ENCODE peak calls at places on chromosomes 13 and 19, in nine cellular contexts. U is choroid plexus epithelial cell; Y is glutamatergic neuron; M is psoas muscle; D is CD8-positive, alpha-beta T cell; L is cardiac fibroblast; A is endothelial cell; T is AG09319; Q is ascending aorta. G is an unnamed sample.

GRCh38 chr13:88424463-88424862 is 753.3 kb downstream of the SLITRK5 start:
- DNase-seq in U (no peak), Y (no peak), M (no peak), D (no peak), L (no peak), A (no peak), T (no peak), Q (no peak), G (no peak)

GRCh38 chr13:68748038-68748437 is 1359.6 kb upstream of the ATXN8OS start:
- DNase-seq in U (no peak), Y (no peak), M (no peak), D (no peak), L (no peak), A (no peak), T (no peak), Q (no peak), G (no peak)

GRCh38 chr13:86425127-86425526 is 625.9 kb upstream of the SLITRK6 start:
- DNase-seq in U (no peak), Y (no peak), M (no peak), D (no peak), L (no peak), A (no peak), T (no peak), Q (no peak), G (no peak)

GRCh38 chr13:104648291-104648690 is 1582.1 kb upstream of the SLC10A2 start:
- DNase-seq in U (no peak), Y (no peak), M (no peak), D (no peak), L (no peak), A (no peak), T (no peak), Q (no peak), G (no peak)

GRCh38 chr13:56893843-56894242 is 246.9 kb upstream of the PRR20A start:
- DNase-seq in U (no peak), Y (no peak), M (no peak), D (no peak), L (no peak), A (no peak), T (no peak), Q (no peak), G (no peak)

GRCh38 chr19:8965887-8966286 is 44.3 kb downstream of the MUC16 start:
- DNase-seq in U (no peak), Y (no peak), M (no peak), D (no peak), L (no peak), A (no peak), T (no peak), Q (no peak), G (no peak)

GRCh38 chr19:7665076-7665475 is 3.8 kb upstream of the RETN start:
- DNase-seq in U (peak; percentile 91), Y (no peak), M (no peak), D (no peak), L (peak; percentile 85), A (no peak), T (peak; percentile 39), Q (no peak), G (no peak)

GRCh38 chr19:48249502-48250014 is 6.2 kb downstream of the CARD8 start:
- DNase-seq in U (peak; percentile 40), Y (no peak), M (peak; percentile 34), D (peak; percentile 54), L (peak; percentile 44), A (peak; percentile 51), T (no peak), Q (no peak), G (peak; percentile 92)

GRCh38 chr19:42201489-42202289 is 15.8 kb downstream of the DEDD2 start:
- DNase-seq in U (no peak), Y (no peak), M (no peak), D (no peak), L (no peak), A (no peak), T (no peak), Q (no peak), G (peak; percentile 75)

GRCh38 chr19:54451997-54452396 is 3.0 kb downstream of the LENG8 start:
- DNase-seq in U (no peak), Y (no peak), M (peak; percentile 13), D (no peak), L (no peak), A (no peak), T (no peak), Q (no peak), G (no peak)

GRCh38 chr19:50910722-50911121 is 473 bp downstream of the KLK4 start:
- DNase-seq in U (no peak), Y (no peak), M (no peak), D (no peak), L (no peak), A (no peak), T (no peak), Q (no peak), G (no peak)

GRCh38 chr19:19224852-19225494 is 13.2 kb downstream of the NCAN start:
- DNase-seq in U (peak; percentile 58), Y (peak; percentile 60), M (peak; percentile 60), D (peak; percentile 70), L (peak; percentile 55), A (peak; percentile 64), T (peak; percentile 8), Q (no peak), G (peak; percentile 81)

GRCh38 chr13:113928701-113929627 is 44.9 kb downstream of the C13orf46 start:
- DNase-seq in U (peak; percentile 60), Y (no peak), M (peak; percentile 92), D (no peak), L (peak; percentile 91), A (no peak), T (peak; percentile 82), Q (peak; percentile 80), G (no peak)

GRCh38 chr13:98384739-98385138 is 192.2 kb downstream of the STK24 start:
- DNase-seq in U (peak; percentile 89), Y (no peak), M (no peak), D (no peak), L (no peak), A (no peak), T (no peak), Q (no peak), G (no peak)

GRCh38 chr19:16671652-16672274 is 10.8 kb downstream of the TMEM38A start:
- DNase-seq in U (no peak), Y (no peak), M (peak; percentile 74), D (no peak), L (no peak), A (no peak), T (no peak), Q (no peak), G (no peak)

GRCh38 chr13:36353001-36353400 is 6.8 kb upstream of the SPART start:
- DNase-seq in U (peak; percentile 73), Y (no peak), M (no peak), D (no peak), L (peak; percentile 60), A (no peak), T (no peak), Q (no peak), G (no peak)

GRCh38 chr19:13906525-13906904 is 514 bp downstream of the CC2D1A start:
- DNase-seq in U (peak; percentile 12), Y (no peak), M (no peak), D (no peak), L (no peak), A (no peak), T (no peak), Q (no peak), G (no peak)

GRCh38 chr19:13899393-13899792 is 6.5 kb downstream of the BRME1 start:
- DNase-seq in U (no peak), Y (no peak), M (no peak), D (no peak), L (no peak), A (no peak), T (no peak), Q (no peak), G (no peak)

GRCh38 chr19:13905634-13906524 is at the start of the genes BRME1 and CC2D1A:
- DNase-seq in U (peak; percentile 83), Y (peak; percentile 93), M (peak; percentile 95), D (peak; percentile 90), L (peak; percentile 85), A (peak; percentile 81), T (peak; percentile 37), Q (peak; percentile 60), G (peak; percentile 88)

GRCh38 chr19:13899912-13900584 is 5.9 kb downstream of the BRME1 start:
- DNase-seq in U (no peak), Y (no peak), M (no peak), D (no peak), L (no peak), A (no peak), T (no peak), Q (no peak), G (no peak)

GRCh38 chr19:13902993-13903555 is 2.8 kb downstream of the BRME1 start:
- DNase-seq in U (peak; percentile 29), Y (no peak), M (no peak), D (no peak), L (no peak), A (no peak), T (no peak), Q (no peak), G (peak; percentile 31)
- TF ChIP-seq CTCF in U (peak; percentile 63), Y (no peak), M (no peak), D (peak; percentile 10), L (peak; percentile 33), A (no peak), T (peak; percentile 6), Q (no peak), G (no peak)

GRCh38 chr19:13613447-13613846 is 107.2 kb upstream of the CACNA1A start:
- DNase-seq in U (no peak), Y (no peak), M (no peak), D (no peak), L (no peak), A (no peak), T (no peak), Q (no peak), G (no peak)
- TF ChIP-seq CTCF in U (no peak), Y (no peak), M (no peak), D (no peak), L (no peak), A (no peak), T (no peak), Q (no peak), G (no peak)

DNA sequence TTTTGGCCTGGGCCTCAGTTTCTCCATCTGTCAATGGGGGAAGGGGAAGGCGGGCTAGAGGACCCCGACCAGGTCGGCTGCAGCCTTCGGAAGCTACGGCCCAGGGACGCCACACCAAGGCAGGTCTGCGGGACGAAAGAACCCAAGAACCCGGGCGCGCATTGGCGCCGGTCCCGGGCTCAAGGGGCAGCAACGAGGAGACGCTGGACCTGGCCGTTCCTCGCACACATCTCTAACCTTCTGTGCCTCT is 739 bp upstream of the ILF3 start:
- DNase-seq in U (no peak), Y (no peak), M (no peak), D (no peak), L (no peak), A (no peak), T (no peak), Q (no peak), G (no peak)
- TF ChIP-seq CTCF in U (no peak), Y (no peak), M (no peak), D (no peak), L (peak; percentile 17), A (no peak), T (no peak), Q (no peak), G (no peak)

DNA sequence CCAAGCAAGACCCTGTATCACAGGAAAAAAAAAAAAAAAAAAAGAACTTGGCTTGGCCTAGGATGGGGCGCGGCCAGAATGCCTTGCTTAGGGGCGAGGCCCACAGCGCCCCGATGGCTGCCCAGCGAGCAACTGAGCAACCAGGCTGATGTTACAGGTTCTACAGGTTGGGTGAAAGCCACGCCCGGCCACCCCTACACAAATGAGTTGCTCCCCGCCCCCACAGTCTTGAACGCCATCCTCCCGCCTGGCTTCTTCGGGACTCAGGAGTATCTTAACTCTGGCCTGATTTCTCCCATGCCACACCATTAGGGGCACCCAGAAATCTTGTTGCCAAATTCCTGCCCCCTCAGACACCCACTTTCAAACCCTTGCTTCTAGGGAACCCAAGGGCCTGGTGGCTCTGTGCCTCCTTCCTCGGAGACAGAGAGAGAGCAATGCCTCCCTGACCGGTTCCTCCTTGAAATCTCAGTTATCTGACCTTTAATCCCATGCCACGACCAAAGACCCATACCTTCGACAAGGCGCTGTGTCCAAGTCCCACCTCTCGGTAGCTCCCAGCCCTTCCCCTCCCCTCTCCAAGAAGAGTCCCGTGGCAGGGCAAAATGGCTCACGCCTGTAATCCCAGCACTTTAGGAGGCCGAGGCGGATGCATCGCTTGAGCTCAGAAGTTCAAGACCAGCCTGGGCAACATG is 1.1 kb upstream of the CBLC start:
- DNase-seq in U (no peak), Y (no peak), M (no peak), D (no peak), L (no peak), A (no peak), T (no peak), Q (no peak), G (no peak)
- TF ChIP-seq CTCF in U (no peak), Y (no peak), M (no peak), D (no peak), L (no peak), A (no peak), T (no peak), Q (no peak), G (no peak)